ENCODE peak calls at places on chromosomes 16 and 17, in eight cellular contexts. L is mucosa of descending colon, B is neuronal stem cell, G is body of pancreas, Y is upper lobe of right lung, I is colonic mucosa, J is MM.1S, Q is SJSA1. T is an unnamed sample.
A peak's percentile ranks its signal among the peaks of the same experiment; 100 is the strongest.

GRCh38 chr16:50557046-50557445 is 8.8 kb downstream of the NKD1 start:
- DNase-seq in L (no peak), B (no peak), G (no peak), Y (no peak), I (no peak), J (no peak), Q (no peak), T (no peak)

GRCh38 chr17:58504826-58505351 is 9.5 kb downstream of the MTMR4 start:
- DNase-seq in L (no peak), B (no peak), G (no peak), Y (no peak), I (no peak), J (peak; percentile 82), Q (no peak), T (no peak)

GRCh38 chr17:36934759-36935630 is 2.3 kb upstream of the LHX1 start:
- DNase-seq in L (no peak), B (no peak), G (no peak), Y (peak; percentile 64), I (no peak), J (no peak), Q (no peak), T (peak; percentile 77)

GRCh38 chr16:67282447-67282805 is 3.1 kb downstream of the PLEKHG4 start:
- DNase-seq in L (no peak), B (no peak), G (no peak), Y (no peak), I (no peak), J (no peak), Q (no peak), T (no peak)

GRCh38 chr17:68424861-68425260 is 32.4 kb downstream of the WIPI1 start:
- DNase-seq in L (no peak), B (no peak), G (no peak), Y (peak; percentile 80), I (peak; percentile 34), J (no peak), Q (no peak), T (no peak)

GRCh38 chr16:19743816-19744159 is 25.7 kb downstream of the IQCK start:
- DNase-seq in L (no peak), B (no peak), G (no peak), Y (no peak), I (no peak), J (no peak), Q (no peak), T (no peak)

GRCh38 chr16:3949287-3949686 is 68.8 kb upstream of the CREBBP start:
- DNase-seq in L (no peak), B (no peak), G (no peak), Y (peak; percentile 63), I (no peak), J (no peak), Q (no peak), T (no peak)

GRCh38 chr16:3112881-3113574 is 642 bp downstream of the ZNF205 start:
- DNase-seq in L (no peak), B (no peak), G (no peak), Y (no peak), I (no peak), J (no peak), Q (no peak), T (no peak)

GRCh38 chr17:75398279-75398678 is 7.2 kb downstream of the GRB2 start:
- DNase-seq in L (no peak), B (no peak), G (no peak), Y (no peak), I (no peak), J (no peak), Q (no peak), T (no peak)

GRCh38 chr17:80640379-80641071 is 95.9 kb downstream of the RPTOR start:
- DNase-seq in L (no peak), B (no peak), G (no peak), Y (no peak), I (no peak), J (no peak), Q (peak; percentile 33), T (no peak)

GRCh38 chr17:68587847-68588246 is 13.3 kb downstream of the FAM20A start:
- DNase-seq in L (no peak), B (no peak), G (no peak), Y (no peak), I (no peak), J (no peak), Q (no peak), T (no peak)

GRCh38 chr16:27304102-27304501 is 9.7 kb upstream of the IL4R start:
- DNase-seq in L (no peak), B (no peak), G (no peak), Y (no peak), I (no peak), J (no peak), Q (no peak), T (no peak)

GRCh38 chr17:28331891-28332420 is 3.3 kb downstream of the IFT20 start:
- DNase-seq in L (no peak), B (no peak), G (peak; percentile 69), Y (no peak), I (no peak), J (no peak), Q (no peak), T (no peak)

GRCh38 chr17:9079461-9080103 is 58.3 kb downstream of the NTN1 start:
- DNase-seq in L (no peak), B (no peak), G (no peak), Y (no peak), I (no peak), J (no peak), Q (no peak), T (no peak)

GRCh38 chr17:44914148-44914547 is 1.2 kb downstream of the GFAP start:
- DNase-seq in L (no peak), B (no peak), G (no peak), Y (no peak), I (no peak), J (no peak), Q (no peak), T (no peak)

GRCh38 chr16:70693231-70693671 is 7.4 kb upstream of the MTSS2 start:
- DNase-seq in L (no peak), B (no peak), G (no peak), Y (no peak), I (no peak), J (no peak), Q (no peak), T (no peak)

GRCh38 chr17:75205037-75205792 is at the start of gene NUP85:
- DNase-seq in L (peak; percentile 95), B (peak; percentile 93), G (peak; percentile 94), Y (peak; percentile 97), I (peak; percentile 95), J (peak; percentile 91), Q (peak; percentile 98), T (peak; percentile 96)

GRCh38 chr17:20028436-20028835 is 19.3 kb downstream of the SPECC1 start:
- DNase-seq in L (no peak), B (no peak), G (no peak), Y (no peak), I (no peak), J (no peak), Q (no peak), T (no peak)

DNA sequence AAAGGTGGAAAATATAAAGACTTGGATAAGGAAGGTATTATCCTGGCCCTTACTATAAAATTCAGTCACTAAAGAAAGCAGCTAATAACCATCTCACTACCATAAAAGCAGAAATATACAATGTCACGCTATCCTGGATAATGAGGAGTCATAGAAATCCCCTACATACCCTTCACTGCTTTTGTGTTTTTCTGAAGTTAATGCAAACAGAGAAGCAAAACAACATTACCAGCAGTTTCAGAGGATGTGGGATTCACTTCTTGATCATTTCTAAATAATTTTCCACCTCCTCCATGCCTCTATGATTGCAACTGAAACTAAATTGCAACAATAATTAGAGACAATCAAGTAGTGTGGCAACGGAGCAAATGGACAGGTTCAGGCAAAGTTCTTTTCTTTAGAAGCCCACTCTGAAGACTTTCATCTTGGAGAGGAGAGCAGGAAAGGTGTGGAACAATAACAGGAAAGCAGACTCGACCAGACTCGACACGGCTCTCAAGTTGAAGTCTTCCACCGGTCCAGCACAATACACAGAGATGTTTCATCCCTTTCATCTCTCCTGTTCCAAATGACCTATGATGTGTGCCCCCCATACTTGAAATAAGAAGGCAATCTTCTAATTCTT is 10.2 kb downstream of the CYTH1 start:
- DNase-seq in L (no peak), B (no peak), G (no peak), Y (no peak), I (no peak), J (peak; percentile 67), Q (no peak), T (no peak)
- H3K4me3 ChIP-seq in L (no peak overlapping the region), B (no peak overlapping the region), G (no peak overlapping the region), Y (no peak overlapping the region), I (no peak overlapping the region), J (peak overlapping the region; percentile 46), Q (no peak overlapping the region), T (no peak overlapping the region)

DNA sequence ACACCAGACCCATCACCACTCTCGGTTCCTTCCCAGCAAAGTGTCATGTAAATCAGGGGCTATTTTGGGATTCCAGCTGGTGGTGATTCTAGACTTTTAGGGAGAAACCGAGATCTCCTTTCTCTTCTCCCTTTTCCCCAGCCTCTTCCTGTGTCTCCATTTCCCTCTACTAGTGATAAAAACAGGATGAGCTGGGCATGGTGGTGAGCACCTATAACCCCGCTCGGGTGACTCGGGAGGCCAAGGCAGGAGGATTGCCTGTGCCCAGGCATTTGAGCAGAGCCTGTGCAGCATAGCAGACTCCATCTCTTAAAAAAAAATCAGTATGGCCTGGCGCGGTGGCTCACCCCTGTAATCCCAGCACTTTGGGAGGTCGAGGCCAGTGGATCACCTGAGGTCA is 6.1 kb downstream of the TBX21 start:
- DNase-seq in L (no peak), B (no peak), G (no peak), Y (no peak), I (no peak), J (no peak), Q (peak; percentile 41), T (no peak)
- H3K4me1 ChIP-seq in L (no peaks in the 10 kb centered on the region), B (no peaks in the 10 kb centered on the region), G (no peaks in the 10 kb centered on the region), Y (no peaks in the 10 kb centered on the region), I (no peaks in the 10 kb centered on the region), J (no peaks in the 10 kb centered on the region), Q (no peaks in the 10 kb centered on the region), T (no peaks in the 10 kb centered on the region)

GRCh38 chr17:78678220-78678554 is 101.0 kb upstream of the DNAH17 start:
- DNase-seq in L (no peak), B (no peak), G (no peak), Y (peak; percentile 57), I (no peak), J (no peak), Q (no peak), T (peak; percentile 68)

GRCh38 chr17:78677303-78678219 is 100.4 kb upstream of the DNAH17 start:
- DNase-seq in L (no peak), B (no peak), G (no peak), Y (peak; percentile 46), I (no peak), J (no peak), Q (no peak), T (no peak)

GRCh38 chr17:78680436-78680835 is 101.6 kb downstream of the CYTH1 start:
- DNase-seq in L (no peak), B (no peak), G (no peak), Y (peak; percentile 2), I (no peak), J (no peak), Q (no peak), T (peak; percentile 19)

GRCh38 chr17:78678711-78679110 is 101.5 kb upstream of the DNAH17 start:
- DNase-seq in L (no peak), B (no peak), G (no peak), Y (peak; percentile 32), I (no peak), J (no peak), Q (no peak), T (no peak)

GRCh38 chr17:78679495-78680395 is 102.3 kb downstream of the CYTH1 start:
- DNase-seq in L (no peak), B (no peak), G (no peak), Y (peak; percentile 51), I (no peak), J (no peak), Q (no peak), T (no peak)
- H3K4me3 ChIP-seq in L (no peak overlapping the region), B (no peak overlapping the region), G (no peak overlapping the region), Y (no peak overlapping the region), I (no peak overlapping the region), J (no peak overlapping the region), Q (no peak overlapping the region), T (no peak overlapping the region)

GRCh38 chr16:14131774-14132695 is 60.9 kb downstream of the MRTFB start:
- DNase-seq in L (no peak), B (no peak), G (no peak), Y (no peak), I (no peak), J (no peak), Q (no peak), T (no peak)
- H3K4me1 ChIP-seq in L (peaks cover 10% of the 10 kb centered on the region), B (no peaks in the 10 kb centered on the region), G (peaks cover 15% of the 10 kb centered on the region), Y (peaks cover 5% of the 10 kb centered on the region), I (no peaks in the 10 kb centered on the region), J (no peaks in the 10 kb centered on the region), Q (no peaks in the 10 kb centered on the region), T (no peaks in the 10 kb centered on the region)